ENCODE peak calls at places on chromosome 21, in six cellular contexts. M, B, J, H, I and N are unnamed samples.

GRCh38 chr21:46124926-46125845 is 27.3 kb downstream of the COL6A2 start:
- DNase-seq in M (no peak), B (no peak), J (peak), H (no peak), I (no peak), N (peak)

GRCh38 chr21:38249256-38249655 is 7.5 kb upstream of the KCNJ15 start:
- DNase-seq in M (no peak), B (no peak), J (no peak), H (no peak), I (no peak), N (no peak)

GRCh38 chr21:29295066-29295650 is 3.6 kb upstream of the BACH1 start:
- DNase-seq in M (no peak), B (no peak), J (no peak), H (no peak), I (no peak), N (no peak)

GRCh38 chr21:35390013-35390776 is 341.1 kb upstream of the RUNX1 start:
- DNase-seq in M (peak), B (no peak), J (no peak), H (no peak), I (no peak), N (no peak)

GRCh38 chr21:35163381-35163780 is 114.3 kb upstream of the RUNX1 start:
- DNase-seq in M (peak), B (no peak), J (no peak), H (no peak), I (no peak), N (no peak)

GRCh38 chr21:16496594-16496993 is 766.8 kb downstream of the USP25 start:
- DNase-seq in M (no peak), B (no peak), J (no peak), H (no peak), I (no peak), N (no peak)

GRCh38 chr21:46492851-46493250 is 34.2 kb downstream of the DIP2A start:
- DNase-seq in M (no peak), B (no peak), J (no peak), H (no peak), I (no peak), N (no peak)

GRCh38 chr21:24375201-24375600 is 1232.1 kb downstream of the MRPL39 start:
- DNase-seq in M (no peak), B (no peak), J (no peak), H (peak), I (no peak), N (no peak)

GRCh38 chr21:15301014-15301413 is 236.2 kb upstream of the NRIP1 start:
- DNase-seq in M (peak), B (no peak), J (no peak), H (no peak), I (no peak), N (no peak)

GRCh38 chr21:42346441-42346840 is 4.4 kb downstream of the TFF2 start:
- DNase-seq in M (no peak), B (no peak), J (no peak), H (no peak), I (no peak), N (no peak)

GRCh38 chr21:35962917-35963316 is 97.4 kb downstream of the SETD4 start:
- DNase-seq in M (no peak), B (no peak), J (no peak), H (no peak), I (no peak), N (no peak)

GRCh38 chr21:26405071-26405470 is 168.0 kb downstream of the CYYR1 start:
- DNase-seq in M (peak), B (no peak), J (no peak), H (no peak), I (no peak), N (no peak)

GRCh38 chr21:17463441-17463840 is 49.4 kb upstream of the CXADR start:
- DNase-seq in M (peak), B (no peak), J (no peak), H (no peak), I (no peak), N (no peak)

GRCh38 chr21:44508426-44508710 is 31.6 kb downstream of the KRTAP10-1 start:
- DNase-seq in M (no peak), B (no peak), J (no peak), H (no peak), I (no peak), N (no peak)

GRCh38 chr21:26490771-26491170 is 82.3 kb downstream of the CYYR1 start:
- DNase-seq in M (no peak), B (no peak), J (no peak), H (no peak), I (no peak), N (no peak)

GRCh38 chr21:43832648-43833047 is 32.4 kb upstream of the AGPAT3 start:
- DNase-seq in M (no peak), B (no peak), J (no peak), H (no peak), I (no peak), N (no peak)

GRCh38 chr21:24210130-24210529 is 1397.2 kb downstream of the MRPL39 start:
- DNase-seq in M (no peak), B (no peak), J (no peak), H (no peak), I (no peak), N (no peak)

GRCh38 chr21:34086887-34087306 is 13.5 kb downstream of the MRPS6 start:
- DNase-seq in M (no peak), B (no peak), J (no peak), H (no peak), I (no peak), N (no peak)

GRCh38 chr21:44392916-44393315 is 39.5 kb downstream of the TRPM2 start:
- DNase-seq in M (no peak), B (no peak), J (no peak), H (no peak), I (no peak), N (no peak)

GRCh38 chr21:45308211-45309068 is 20.7 kb upstream of the POFUT2 start:
- DNase-seq in M (no peak), B (no peak), J (peak), H (no peak), I (no peak), N (no peak)

GRCh38 chr21:27047331-27048314 is 80.7 kb upstream of the ADAMTS5 start:
- DNase-seq in M (peak), B (no peak), J (no peak), H (no peak), I (no peak), N (no peak)

GRCh38 chr21:35737899-35738341 is 322.4 kb downstream of the SETD4 start:
- DNase-seq in M (no peak), B (no peak), J (peak), H (no peak), I (no peak), N (no peak)

GRCh38 chr21:42317341-42317741 is 2.1 kb upstream of the TFF3 start:
- DNase-seq in M (no peak), B (no peak), J (no peak), H (no peak), I (no peak), N (no peak)

GRCh38 chr21:20024727-20025126 is 973.5 kb upstream of the NCAM2 start:
- DNase-seq in M (no peak), B (no peak), J (no peak), H (no peak), I (no peak), N (no peak)

GRCh38 chr21:30684506-30684905 is 34.1 kb downstream of the KRTAP21-3 start:
- DNase-seq in M (no peak), B (no peak), J (no peak), H (no peak), I (no peak), N (no peak)

GRCh38 chr21:33058468-33059318 is 11.2 kb upstream of the OLIG1 start:
- DNase-seq in M (no peak), B (no peak), J (no peak), H (no peak), I (no peak), N (no peak)

GRCh38 chr21:28294046-28294445 is 698.6 kb downstream of the LTN1 start:
- DNase-seq in M (peak), B (no peak), J (no peak), H (no peak), I (no peak), N (no peak)

GRCh38 chr21:43913928-43914327 is 48.9 kb downstream of the AGPAT3 start:
- DNase-seq in M (no peak), B (no peak), J (peak), H (no peak), I (no peak), N (no peak)

GRCh38 chr21:34968414-34969333 is 80.4 kb downstream of the RUNX1 start:
- DNase-seq in M (no peak), B (peak), J (no peak), H (peak), I (no peak), N (no peak)

GRCh38 chr21:26273686-26274313 is 103.2 kb upstream of the APP start:
- DNase-seq in M (no peak), B (no peak), J (no peak), H (no peak), I (no peak), N (no peak)